ENCODE peak calls at places on chromosome X, in ten cellular contexts. K is PC-3; Z is HFFc6; U is activated naive CD8-positive, alpha-beta T cell treated with anti-CD3 and anti-CD28 coated beads, Interleukin-2, amount 50 U/mL, for 24 hours; W is cardiac muscle cell; J is GM13976; P is NCI-H1436; F is pulmonary artery endothelial cell; V is ecto neural progenitor cell; O is pancreas. S is an unnamed sample.

GRCh38 chrX:32137525-32137924 is 1065.7 kb upstream of the FTHL17 start:
- DNase-seq in K (no peak), Z (no peak), U (no peak), W (peak; percentile 2), J (no peak), P (no peak), F (no peak), V (no peak), O (no peak), S (peak; percentile 3)

GRCh38 chrX:47158131-47158530 is 13.1 kb downstream of the RBM10 start:
- DNase-seq in K (no peak), Z (no peak), U (no peak), W (no peak), J (no peak), P (no peak), F (no peak), V (no peak), O (no peak), S (no peak)

GRCh38 chrX:30888526-30889146 is 418 bp downstream of the TAB3 start:
- DNase-seq in K (no peak), Z (peak; percentile 3), U (peak; percentile 28), W (peak; percentile 14), J (peak; percentile 53), P (no peak), F (no peak), V (no peak), O (no peak), S (peak; percentile 53)

GRCh38 chrX:15714529-15714928 is 23.5 kb upstream of the CA5B start:
- DNase-seq in K (peak; percentile 7), Z (no peak), U (no peak), W (peak; percentile 3), J (no peak), P (no peak), F (no peak), V (no peak), O (peak; percentile 13), S (peak; percentile 4)

GRCh38 chrX:39174761-39175417 is 373.6 kb downstream of the MID1IP1 start:
- DNase-seq in K (peak; percentile 4), Z (no peak), U (peak; percentile 42), W (peak; percentile 34), J (no peak), P (peak; percentile 19), F (no peak), V (peak; percentile 34), O (peak; percentile 30), S (peak; percentile 11)

GRCh38 chrX:132063862-132064261 is 40.8 kb downstream of the STK26 start:
- DNase-seq in K (no peak), Z (no peak), U (no peak), W (no peak), J (no peak), P (no peak), F (no peak), V (no peak), O (no peak), S (no peak)

GRCh38 chrX:134148293-134148692 is 88.7 kb upstream of the CCDC160 start:
- DNase-seq in K (no peak), Z (no peak), U (no peak), W (no peak), J (no peak), P (no peak), F (no peak), V (no peak), O (no peak), S (peak; percentile 11)

GRCh38 chrX:25198891-25199290 is 183.1 kb upstream of the ARX start:
- DNase-seq in K (no peak), Z (no peak), U (no peak), W (no peak), J (no peak), P (no peak), F (no peak), V (no peak), O (no peak), S (no peak)

GRCh38 chrX:129754266-129755024 is 15.7 kb downstream of the XPNPEP2 start:
- DNase-seq in K (no peak), Z (no peak), U (no peak), W (no peak), J (no peak), P (no peak), F (no peak), V (peak; percentile 62), O (no peak), S (peak; percentile 9)

GRCh38 chrX:15854080-15854655 is 445 bp downstream of the AP1S2 start:
- DNase-seq in K (peak; percentile 22), Z (peak; percentile 1), U (peak; percentile 44), W (peak; percentile 9), J (peak; percentile 62), P (no peak), F (no peak), V (peak; percentile 87), O (peak; percentile 35), S (peak; percentile 68)

GRCh38 chrX:103356023-103356798 is at the start of gene TCEAL9:
- DNase-seq in K (peak; percentile 48), Z (peak; percentile 42), U (peak; percentile 8), W (peak; percentile 88), J (no peak), P (peak; percentile 43), F (peak; percentile 67), V (peak; percentile 78), O (peak; percentile 44), S (peak; percentile 76)

GRCh38 chrX:53681661-53682060 is 4.9 kb downstream of the HUWE1 start:
- DNase-seq in K (peak; percentile 19), Z (no peak), U (no peak), W (peak; percentile 18), J (no peak), P (no peak), F (no peak), V (no peak), O (no peak), S (no peak)

GRCh38 chrX:46433892-46434291 is 111.3 kb downstream of the ZNF674 start:
- DNase-seq in K (no peak), Z (peak; percentile 41), U (no peak), W (peak; percentile 4), J (no peak), P (no peak), F (no peak), V (no peak), O (no peak), S (no peak)

GRCh38 chrX:103879339-103879738 is 47.3 kb upstream of the RAB9B start:
- DNase-seq in K (peak; percentile 57), Z (peak; percentile 6), U (no peak), W (peak; percentile 70), J (no peak), P (no peak), F (no peak), V (no peak), O (no peak), S (no peak)

GRCh38 chrX:40175416-40176255 is 77.9 kb upstream of the BCOR start:
- DNase-seq in K (peak; percentile 48), Z (peak; percentile 20), U (peak; percentile 71), W (peak; percentile 71), J (peak; percentile 73), P (peak; percentile 70), F (no peak), V (peak; percentile 78), O (peak; percentile 58), S (peak; percentile 93)

GRCh38 chrX:112678831-112679230 is 907 bp downstream of the LHFPL1 start:
- DNase-seq in K (no peak), Z (no peak), U (no peak), W (no peak), J (no peak), P (no peak), F (no peak), V (no peak), O (no peak), S (no peak)

GRCh38 chrX:78517124-78517523 is 142.0 kb downstream of the RTL3 start:
- DNase-seq in K (peak; percentile 80), Z (no peak), U (peak; percentile 16), W (no peak), J (peak; percentile 6), P (no peak), F (no peak), V (no peak), O (no peak), S (peak; percentile 77)

GRCh38 chrX:120452131-120452530 is 17.0 kb downstream of the LAMP2 start:
- DNase-seq in K (peak; percentile 36), Z (peak; percentile 38), U (no peak), W (peak; percentile 48), J (peak; percentile 15), P (peak; percentile 52), F (no peak), V (no peak), O (no peak), S (peak; percentile 33)

S was measured in DMS53.